ENCODE peak calls at places on chromosomes 6 and 20, in six cellular contexts. N is cardiac muscle cell; U is mucosa of descending colon; R is CD4-positive, alpha-beta T cell; C is astrocyte of the spinal cord; P is H9. V is an unnamed sample.

GRCh38 chr6:149867876-149868640 is 3.9 kb upstream of the LRP11 start:
- DNase-seq in P (peak; percentile 84), N (no peak), C (no peak), R (no peak), U (no peak), V (peak; percentile 36)

GRCh38 chr6:130239755-130240154 is 17.0 kb upstream of the SAMD3 start:
- DNase-seq in U (no peak), R (no peak), N (no peak), C (peak; percentile 10), P (no peak), V (no peak)

GRCh38 chr6:69957990-69958559 is 91.7 kb downstream of the COL19A1 start:
- DNase-seq in C (peak; percentile 11), U (no peak), N (no peak), P (no peak), R (no peak), V (no peak)

GRCh38 chr20:855466-856360 is 22.2 kb downstream of the FAM110A start:
- DNase-seq in C (no peak), N (no peak), P (no peak), U (no peak), R (no peak), V (no peak)

GRCh38 chr6:43428112-43428570 is 800 bp downstream of the ABCC10 start:
- DNase-seq in U (no peak), P (no peak), C (no peak), N (no peak), R (no peak), V (no peak)

GRCh38 chr20:32678948-32679347 is 5.2 kb upstream of the C20orf203 start:
- DNase-seq in R (no peak), U (no peak), P (no peak), N (peak; percentile 31), C (no peak), V (no peak)

GRCh38 chr20:6718660-6719059 is 48.8 kb upstream of the BMP2 start:
- DNase-seq in C (no peak), N (no peak), R (no peak), U (no peak), P (no peak), V (no peak)

GRCh38 chr20:64222273-64222672 is 33.3 kb upstream of the PCMTD2 start:
- DNase-seq in P (no peak), C (peak; percentile 12), U (no peak), N (no peak), R (no peak), V (no peak)

GRCh38 chr6:44101832-44102231 is 25.4 kb downstream of the MRPL14 start:
- DNase-seq in R (no peak), U (no peak), P (no peak), C (no peak), N (no peak), V (no peak)

GRCh38 chr20:44501448-44501847 is 20.4 kb downstream of the SERINC3 start:
- DNase-seq in U (no peak), P (no peak), C (peak; percentile 44), R (no peak), N (peak; percentile 92), V (no peak)

GRCh38 chr6:315921-316752 is 23.9 kb downstream of the DUSP22 start:
- DNase-seq in N (no peak), P (no peak), U (no peak), R (no peak), C (no peak), V (no peak)

GRCh38 chr6:16494781-16495180 is 256.4 kb downstream of the GMPR start:
- DNase-seq in C (peak; percentile 21), P (no peak), N (no peak), U (no peak), R (no peak), V (no peak)

GRCh38 chr20:3777726-3778629 is 3.3 kb downstream of the SPEF1 start:
- DNase-seq in C (no peak), U (peak; percentile 61), P (peak; percentile 85), N (peak; percentile 54), R (no peak), V (peak; percentile 64)

GRCh38 chr20:61765871-61766654 is 299.6 kb downstream of the TAF4 start:
- DNase-seq in C (no peak), P (peak; percentile 75), N (no peak), U (no peak), R (no peak), V (no peak)

GRCh38 chr6:112269165-112269564 is 14.8 kb upstream of the LAMA4 start:
- DNase-seq in C (no peak), U (no peak), R (no peak), P (no peak), N (peak; percentile 85), V (no peak)

GRCh38 chr6:157867155-157867559 is 44.1 kb downstream of the SNX9 start:
- DNase-seq in R (no peak), C (peak; percentile 64), U (no peak), N (peak; percentile 48), P (no peak), V (no peak)

GRCh38 chr6:158854214-158855101 is 35.3 kb upstream of the EZR start:
- DNase-seq in C (peak; percentile 41), P (peak; percentile 74), R (no peak), U (no peak), N (peak; percentile 74), V (no peak)

GRCh38 chr6:52654007-52654406 is 16.9 kb upstream of the TMEM14A start:
- DNase-seq in R (no peak), P (no peak), N (no peak), U (no peak), C (no peak), V (no peak)

GRCh38 chr20:5056801-5057599 is 55.7 kb upstream of the SLC23A2 start:
- DNase-seq in P (peak; percentile 61), R (peak; percentile 54), N (peak; percentile 37), U (peak; percentile 79), C (peak; percentile 9), V (no peak)

GRCh38 chr6:103367212-103367611 is 1492.5 kb downstream of the HACE1 start:
- DNase-seq in R (no peak), N (no peak), C (no peak), P (no peak), U (no peak), V (no peak)

GRCh38 chr20:2742934-2743559 is 50.5 kb downstream of the EBF4 start:
- DNase-seq in R (peak; percentile 60), U (peak; percentile 66), P (peak; percentile 88), N (peak; percentile 75), C (peak; percentile 49), V (peak; percentile 67)

GRCh38 chr6:26536571-26537159 is 1.5 kb upstream of the HMGN4 start:
- DNase-seq in C (peak; percentile 85), P (peak; percentile 43), N (peak; percentile 79), R (no peak), U (peak; percentile 53), V (no peak)

GRCh38 chr6:27795697-27796494 is 116.3 kb downstream of the OR2B2 start:
- DNase-seq in N (peak; percentile 93), U (peak; percentile 96), C (peak; percentile 95), R (peak; percentile 36), P (no peak), V (peak; percentile 56)

DNA sequence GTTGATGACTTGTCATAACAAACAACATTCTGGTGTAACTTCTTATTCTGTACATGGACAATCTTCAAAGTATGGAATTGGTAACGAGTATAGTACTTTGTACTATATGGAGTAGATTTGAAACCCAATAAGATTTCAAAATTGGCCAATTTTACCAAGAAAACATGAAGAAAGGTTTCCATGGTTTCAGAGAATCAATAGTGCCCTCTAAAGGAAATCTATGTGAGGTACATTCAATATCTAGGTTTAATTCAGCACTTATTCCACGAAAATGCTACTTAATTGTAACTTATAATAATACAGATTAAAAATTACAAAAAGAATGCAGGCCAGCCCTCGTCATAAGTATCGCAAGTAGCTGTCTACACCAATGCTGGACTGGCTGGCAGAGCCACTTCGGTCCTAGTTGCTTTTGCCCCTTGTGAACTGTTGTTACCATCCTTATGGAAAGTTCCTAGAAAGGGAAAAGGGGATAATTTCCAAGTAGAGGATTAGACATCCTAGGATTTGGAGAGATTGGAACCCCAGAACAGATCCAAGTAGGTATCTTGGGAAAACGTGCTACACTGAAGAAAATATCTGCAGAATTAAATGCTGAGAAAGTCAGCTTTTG is 70.9 kb downstream of the LCA5 start:
- DNase-seq in R (no peak), N (peak; percentile 59), U (no peak), C (peak; percentile 51), P (no peak), V (no peak)
- TF ChIP-seq CTCF in R (peak; percentile 30), N (peak; percentile 59), U (no peak), C (peak; percentile 43), P (peak; percentile 77), V (peak; percentile 62)

GRCh38 chr20:37165031-37165430 is 14.1 kb upstream of the RPN2 start:
- DNase-seq in C (no peak), N (no peak), U (no peak), R (no peak), P (no peak), V (no peak)
- TF ChIP-seq CTCF in C (no peak), N (no peak), U (no peak), R (no peak), P (no peak), V (no peak)

GRCh38 chr6:5302995-5303622 is 41.8 kb downstream of the FARS2 start:
- DNase-seq in R (peak; percentile 43), N (peak; percentile 27), C (peak; percentile 30), P (peak; percentile 81), U (peak; percentile 77), V (peak; percentile 22)
- TF ChIP-seq CTCF in R (peak; percentile 63), N (peak; percentile 42), C (peak; percentile 60), P (peak; percentile 81), U (peak; percentile 54), V (peak; percentile 67)

GRCh38 chr6:21595951-21596378 is 2.4 kb downstream of the SOX4 start:
- DNase-seq in U (no peak), C (no peak), N (no peak), P (no peak), R (no peak), V (no peak)

GRCh38 chr6:21597243-21597682 is 3.7 kb downstream of the SOX4 start:
- DNase-seq in U (no peak), P (no peak), N (no peak), C (no peak), R (no peak), V (no peak)

GRCh38 chr6:21595265-21595950 is 1.9 kb downstream of the SOX4 start:
- DNase-seq in C (peak; percentile 35), P (no peak), N (peak; percentile 37), R (no peak), U (peak; percentile 58), V (no peak)

GRCh38 chr6:21597706-21598273 is 4.2 kb downstream of the SOX4 start:
- DNase-seq in U (peak; percentile 20), N (peak; percentile 54), P (no peak), R (no peak), C (peak; percentile 49), V (no peak)

DNA sequence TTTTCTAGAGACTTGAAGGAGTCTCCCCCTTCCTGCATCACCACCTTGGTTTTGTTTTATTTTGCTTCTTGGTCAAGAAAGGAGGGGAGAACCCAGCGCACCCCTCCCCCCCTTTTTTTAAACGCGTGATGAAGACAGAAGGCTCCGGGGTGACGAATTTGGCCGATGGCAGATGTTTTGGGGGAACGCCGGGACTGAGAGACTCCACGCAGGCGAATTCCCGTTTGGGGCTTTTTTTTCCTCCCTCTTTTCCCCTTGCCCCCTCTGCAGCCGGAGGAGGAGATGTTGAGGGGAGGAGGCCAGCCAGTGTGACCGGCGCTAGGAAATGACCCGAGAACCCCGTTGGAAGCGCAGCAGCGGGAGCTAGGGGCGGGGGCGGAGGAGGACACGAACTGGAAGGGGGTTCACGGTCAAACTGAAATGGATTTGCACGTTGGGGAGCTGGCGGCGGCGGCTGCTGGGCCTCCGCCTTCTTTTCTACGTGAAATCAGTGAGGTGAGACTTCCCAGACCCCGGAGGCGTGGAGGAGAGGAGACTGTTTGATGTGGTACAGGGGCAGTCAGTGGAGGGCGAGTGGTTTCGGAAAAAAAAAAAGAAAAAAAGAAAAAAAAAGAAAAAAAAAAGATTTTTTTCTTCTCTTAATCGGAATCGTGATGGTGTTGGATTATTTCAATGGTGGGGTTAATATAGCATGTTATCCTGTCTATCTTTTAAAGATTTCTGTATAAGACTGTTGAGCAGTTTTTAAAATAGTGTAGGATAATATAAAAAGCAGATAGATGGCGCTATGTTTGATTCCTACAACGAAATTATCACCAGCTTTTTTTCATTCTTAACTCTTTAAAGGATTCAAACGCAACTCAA is 3.1 kb downstream of the SOX4 start:
- DNase-seq in N (peak; percentile 66), R (no peak), P (peak; percentile 60), U (peak; percentile 41), C (peak; percentile 81), V (no peak)
- TF ChIP-seq CTCF in N (peak; percentile 50), R (peak; percentile 56), P (peak; percentile 69), U (peak; percentile 32), C (peak; percentile 32), V (peak; percentile 62)

V was measured in progenitor cell of endocrine pancreas.